ENCODE peak calls at places on chromosomes 2 and 18, in eight cellular contexts. M is breast epithelium; P is brain microvascular endothelial cell; H is psoas muscle; V is CD8-positive, alpha-beta T cell; S is body of pancreas; W is AG04450; Z is colonic mucosa. X is an unnamed sample. For H3K27me3, the result is how much of the 10 kb centered on the place peaks cover.

GRCh38 chr2:144937899-144938298 is 418.0 kb upstream of the ZEB2 start:
- DNase-seq in M (no peak), P (peak), H (no peak), V (no peak), S (peak), W (no peak), Z (no peak), X (no peak)

GRCh38 chr2:70565039-70565731 is 11.6 kb upstream of the TGFA start:
- DNase-seq in M (no peak), P (no peak), H (no peak), V (no peak), S (no peak), W (no peak), Z (no peak), X (no peak)

GRCh38 chr2:221514305-221515040 is 57.6 kb downstream of the EPHA4 start:
- DNase-seq in M (no peak), P (no peak), H (no peak), V (no peak), S (no peak), W (no peak), Z (no peak), X (no peak)

GRCh38 chr2:210000464-210001324 is 1.7 kb upstream of the RPE start:
- DNase-seq in M (no peak), P (no peak), H (peak), V (no peak), S (no peak), W (no peak), Z (no peak), X (no peak)

GRCh38 chr2:179460530-179460929 is 195.9 kb upstream of the SESTD1 start:
- DNase-seq in M (no peak), P (peak), H (no peak), V (no peak), S (peak), W (peak), Z (no peak), X (no peak)

GRCh38 chr2:33581857-33582256 is 17.2 kb downstream of the FAM98A start:
- DNase-seq in M (no peak), P (no peak), H (no peak), V (no peak), S (no peak), W (no peak), Z (no peak), X (no peak)

GRCh38 chr2:217711236-217711635 is 291.6 kb downstream of the TNS1 start:
- DNase-seq in M (no peak), P (peak), H (no peak), V (no peak), S (no peak), W (peak), Z (no peak), X (no peak)

GRCh38 chr2:5076599-5076998 is 615.6 kb upstream of the SOX11 start:
- DNase-seq in M (no peak), P (no peak), H (no peak), V (no peak), S (no peak), W (no peak), Z (no peak), X (no peak)

GRCh38 chr2:183248866-183249567 is 124.8 kb downstream of the NUP35 start:
- DNase-seq in M (no peak), P (peak), H (no peak), V (no peak), S (no peak), W (no peak), Z (no peak), X (no peak)

GRCh38 chr18:23021625-23022024 is 88.5 kb downstream of the RBBP8 start:
- DNase-seq in M (no peak), P (no peak), H (no peak), V (no peak), S (no peak), W (no peak), Z (no peak), X (no peak)

GRCh38 chr18:23020555-23021294 is 87.6 kb downstream of the RBBP8 start:
- DNase-seq in M (no peak), P (no peak), H (no peak), V (no peak), S (no peak), W (no peak), Z (no peak), X (no peak)
- H3K27ac ChIP-seq in M (no peak), P (no peak), H (no peak), V (no peak), S (no peak), W (no peak), Z (peak), X (no peak)

DNA sequence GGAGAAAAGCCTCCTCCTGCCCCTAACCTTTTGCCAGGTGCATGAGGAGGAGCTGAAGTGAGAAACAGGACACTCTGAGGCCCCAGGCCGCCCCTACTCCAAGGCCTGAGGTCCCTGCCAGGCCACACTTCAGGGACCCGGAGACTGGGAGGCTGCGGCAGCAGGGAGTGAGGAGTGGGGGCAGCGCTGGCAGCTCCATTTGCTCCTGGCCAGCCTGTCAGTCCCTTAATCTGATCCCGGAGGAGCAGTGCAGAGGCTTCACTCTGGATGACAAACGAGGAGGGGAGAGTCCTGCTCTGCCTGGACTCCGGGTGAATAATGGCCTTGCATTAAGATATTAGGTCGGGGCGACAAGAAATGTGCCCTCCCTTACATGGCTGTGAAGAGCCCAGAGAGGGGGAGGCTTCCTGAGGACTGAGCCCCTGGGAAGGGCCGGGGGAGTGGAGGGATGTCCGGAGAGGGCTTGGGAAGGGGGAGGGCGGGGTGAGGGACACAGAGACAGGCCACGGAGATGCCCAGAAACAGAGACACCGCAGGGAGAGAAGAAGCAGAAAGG is 14.3 kb upstream of the PRSS56 start:
- DNase-seq in M (no peak), P (no peak), H (no peak), V (no peak), S (no peak), W (no peak), Z (no peak), X (no peak)
- H3K4me3 ChIP-seq in M (no peak), P (no peak), H (no peak), V (no peak), S (no peak), W (no peak), Z (no peak), X (no peak)

DNA sequence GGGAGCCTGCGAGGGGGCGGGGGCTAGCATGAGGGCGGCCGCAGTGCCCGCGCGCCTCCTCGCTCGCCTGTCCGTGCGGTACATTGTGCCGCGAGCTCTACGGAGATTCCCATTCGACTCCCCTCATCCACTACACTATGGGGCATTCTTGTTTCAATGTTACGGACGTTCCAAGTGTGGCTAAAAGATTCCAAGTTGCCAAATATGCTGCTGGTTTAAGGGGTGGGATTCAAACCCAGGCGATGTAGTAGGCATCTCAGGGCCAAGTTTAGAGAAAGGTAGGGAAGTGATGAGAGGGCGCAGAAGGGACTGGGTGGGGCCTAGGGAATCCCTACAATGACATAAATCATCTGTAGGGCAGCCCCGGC is 10.0 kb upstream of the CRYBA2 start:
- DNase-seq in M (no peak), P (no peak), H (no peak), V (no peak), S (no peak), W (no peak), Z (no peak), X (no peak)
- H3K27me3 ChIP-seq in M (under half), P (half or more), H (half or more), V (under half), S (under half), W (half or more), Z (under half), X (half or more)

GRCh38 chr2:95001117-95001551 is 24.4 kb upstream of the MAL start:
- DNase-seq in M (no peak), P (no peak), H (no peak), V (no peak), S (no peak), W (no peak), Z (no peak), X (no peak)
- H3K27ac ChIP-seq in M (peak), P (no peak), H (no peak), V (no peak), S (no peak), W (no peak), Z (no peak), X (no peak)

DNA sequence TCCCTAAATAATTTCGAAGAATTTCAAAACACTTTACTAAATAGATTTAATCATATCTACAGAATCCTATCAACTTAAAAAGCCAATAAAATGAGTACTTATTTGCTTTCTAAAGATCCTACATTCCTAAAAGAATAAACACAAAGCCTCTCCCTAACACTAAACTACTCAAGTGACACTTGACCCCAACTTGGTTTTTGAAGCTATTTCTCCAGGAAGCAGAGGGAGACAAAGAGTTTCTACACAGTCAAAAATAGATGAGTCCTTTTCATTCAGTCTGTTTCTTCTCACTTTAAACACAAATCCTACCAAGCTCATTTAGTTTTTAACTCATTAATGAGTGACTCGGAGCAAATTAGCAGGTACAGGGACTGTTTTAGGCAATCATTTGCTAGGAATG is 2.1 kb downstream of the ATL2 start:
- DNase-seq in M (no peak), P (no peak), H (no peak), V (no peak), S (no peak), W (no peak), Z (no peak), X (no peak)
- H3K4me3 ChIP-seq in M (peak), P (peak), H (peak), V (peak), S (no peak), W (peak), Z (peak), X (no peak)

GRCh38 chr2:154449951-154450658 is 248.4 kb upstream of the KCNJ3 start:
- DNase-seq in M (no peak), P (no peak), H (no peak), V (no peak), S (no peak), W (no peak), Z (no peak), X (no peak)
- H3K27me3 ChIP-seq in M (under half), P (under half), H (under half), V (under half), S (under half), W (under half), Z (under half), X (under half)

DNA sequence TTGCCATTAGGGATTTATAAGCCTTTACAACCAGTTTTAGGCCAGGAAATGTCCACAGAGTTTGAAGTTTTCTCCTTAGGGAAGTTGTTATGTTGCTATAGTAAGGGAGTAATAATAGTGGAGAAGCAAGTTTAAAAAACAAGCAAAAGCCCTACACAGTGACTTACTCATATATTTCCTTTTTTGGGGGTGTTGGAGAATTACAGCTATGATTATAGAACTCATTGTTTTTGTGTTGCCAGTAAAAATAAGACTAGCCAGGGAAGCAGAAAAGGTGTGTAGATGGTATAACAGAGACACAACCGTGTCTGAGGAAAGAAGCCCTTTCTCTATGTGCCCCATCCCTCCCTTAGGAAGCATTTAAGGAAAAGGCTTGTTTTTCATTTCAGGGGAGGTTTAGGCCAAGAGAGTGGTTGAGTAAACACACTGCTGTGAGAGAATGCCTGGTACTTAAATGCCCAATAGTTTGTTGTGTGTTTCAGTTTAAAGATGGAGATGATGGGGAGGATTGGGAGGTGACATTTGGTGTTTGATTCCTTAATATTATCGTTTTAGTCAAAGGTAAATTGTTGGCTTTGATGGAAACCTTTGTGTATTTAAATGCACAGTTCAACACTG is 2.4 kb downstream of the VAPA start:
- DNase-seq in M (no peak), P (no peak), H (no peak), V (no peak), S (no peak), W (no peak), Z (no peak), X (no peak)
- H3K27ac ChIP-seq in M (peak), P (peak), H (peak), V (peak), S (peak), W (no peak), Z (peak), X (no peak)

GRCh38 chr2:127083819-127084503 is 23.0 kb downstream of the BIN1 start:
- DNase-seq in M (peak), P (peak), H (peak), V (no peak), S (peak), W (peak), Z (peak), X (no peak)

GRCh38 chr2:127082974-127083373 is 24.0 kb downstream of the BIN1 start:
- DNase-seq in M (no peak), P (no peak), H (peak), V (no peak), S (peak), W (no peak), Z (no peak), X (no peak)

GRCh38 chr2:127085260-127085666 is 21.7 kb downstream of the BIN1 start:
- DNase-seq in M (no peak), P (no peak), H (peak), V (no peak), S (no peak), W (no peak), Z (no peak), X (no peak)

GRCh38 chr2:127086800-127087737 is 19.9 kb downstream of the BIN1 start:
- DNase-seq in M (peak), P (peak), H (peak), V (no peak), S (peak), W (peak), Z (no peak), X (no peak)

GRCh38 chr2:127084611-127085031 is 22.3 kb downstream of the BIN1 start:
- DNase-seq in M (no peak), P (no peak), H (peak), V (peak), S (no peak), W (no peak), Z (no peak), X (peak)
- H3K4me3 ChIP-seq in M (peak), P (no peak), H (peak), V (peak), S (no peak), W (peak), Z (no peak), X (no peak)